ENCODE peak calls at places on chromosome 7, in four cellular contexts. C is GM10248, B is WERI-Rb-1, W is PC-3. G is an unnamed sample.

GRCh38 chr7:46912692-46913091 is 669.2 kb downstream of the TNS3 start:
- DNase-seq in C (no peak), B (no peak), W (no peak), G (no peak)

GRCh38 chr7:157928171-157928794 is 591.5 kb downstream of the DNAJB6 start:
- DNase-seq in C (no peak), B (no peak), W (no peak), G (no peak)

GRCh38 chr7:91164948-91165845 is 99.0 kb upstream of the FZD1 start:
- DNase-seq in C (peak), B (no peak), W (peak), G (peak)

GRCh38 chr7:66939325-66939724 is 18.3 kb downstream of the TMEM248 start:
- DNase-seq in C (no peak), B (no peak), W (no peak), G (no peak)

GRCh38 chr7:142300689-142301088 is 42.8 kb upstream of the PRSS58 start:
- DNase-seq in C (no peak), B (peak), W (peak), G (no peak)

GRCh38 chr7:35003679-35004278 is 33.5 kb downstream of the DPY19L1 start:
- DNase-seq in C (no peak), B (no peak), W (peak), G (no peak)

GRCh38 chr7:142338633-142339501 is 81.0 kb upstream of the PRSS58 start:
- DNase-seq in C (no peak), B (peak), W (peak), G (no peak)

GRCh38 chr7:111744501-111745155 is 182.3 kb upstream of the IMMP2L start:
- DNase-seq in C (no peak), B (no peak), W (peak), G (no peak)

GRCh38 chr7:126426652-126427051 is 826.1 kb downstream of the GRM8 start:
- DNase-seq in C (no peak), B (no peak), W (no peak), G (no peak)

GRCh38 chr7:148698397-148699023 is at the start of gene CUL1:
- DNase-seq in C (peak), B (peak), W (peak), G (peak)

GRCh38 chr7:70134029-70134445 is 535.8 kb downstream of the AUTS2 start:
- DNase-seq in C (no peak), B (no peak), W (no peak), G (no peak)

GRCh38 chr7:23383225-23383624 is 84.1 kb downstream of the MALSU1 start:
- DNase-seq in C (no peak), B (no peak), W (peak), G (no peak)

GRCh38 chr7:51253157-51253556 is 63.5 kb downstream of the COBL start:
- DNase-seq in C (no peak), B (peak), W (peak), G (no peak)
- TF ChIP-seq CTCF in C (no peak), B (peak), W (peak), G (no peak)

DNA sequence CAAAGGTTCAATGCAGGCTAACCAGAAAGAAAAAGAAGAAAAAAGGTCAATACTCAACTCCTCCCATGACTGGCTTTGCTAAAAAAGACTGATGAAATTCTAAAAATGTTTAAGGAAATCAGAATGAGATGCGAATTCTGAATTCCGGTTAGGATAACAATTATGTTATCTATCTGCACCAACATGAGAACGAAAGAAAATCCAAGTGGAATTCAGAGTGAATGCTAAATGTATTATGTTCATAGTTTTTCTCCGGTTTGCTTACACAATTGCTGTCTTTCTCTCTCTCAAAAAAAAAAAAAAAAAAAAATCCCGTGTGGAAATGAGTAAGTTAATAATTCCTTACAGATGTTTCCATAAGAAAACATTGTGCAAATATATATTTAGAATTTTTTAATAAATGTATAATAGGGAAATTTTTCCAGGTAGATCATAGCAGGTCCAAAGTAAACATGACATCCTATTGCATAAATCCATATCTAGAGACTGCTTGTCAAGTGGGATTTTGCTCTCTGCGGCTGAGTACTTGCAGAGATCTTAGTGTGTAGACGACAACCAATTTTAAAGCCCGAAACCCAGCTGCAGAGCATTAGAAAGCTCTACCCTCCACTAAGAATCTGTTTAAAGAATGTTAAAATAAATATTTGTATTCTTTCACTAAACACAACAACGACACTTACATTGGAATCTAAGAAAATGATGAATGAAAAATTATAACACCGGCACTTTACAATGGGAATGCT is 104.0 kb downstream of the JAZF1 start:
- DNase-seq in C (no peak), B (no peak), W (no peak), G (no peak)
- TF ChIP-seq CTCF in C (no peak), B (no peak), W (no peak), G (no peak)

GRCh38 chr7:101235050-101235449 is 2.6 kb downstream of the CLDN15 start:
- DNase-seq in C (no peak), B (peak), W (no peak), G (no peak)
- TF ChIP-seq CTCF in C (peak), B (peak), W (peak), G (no peak)

GRCh38 chr7:93551063-93551895 is 23.2 kb downstream of the CALCR start:
- DNase-seq in C (peak), B (no peak), W (peak), G (no peak)
- TF ChIP-seq CTCF in C (peak), B (peak), W (peak), G (peak)

GRCh38 chr7:33107136-33108066 is 1.8 kb downstream of the RP9 start:
- DNase-seq in C (peak), B (peak), W (peak), G (no peak)
- TF ChIP-seq CTCF in C (peak), B (peak), W (peak), G (peak)

GRCh38 chr7:55571534-55572377 is 546 bp downstream of the VOPP1 start:
- DNase-seq in C (peak), B (peak), W (peak), G (peak)
- TF ChIP-seq CTCF in C (no peak), B (no peak), W (no peak), G (no peak)

GRCh38 chr7:105013818-105014724 is at the start of gene KMT2E:
- DNase-seq in C (peak), B (peak), W (peak), G (peak)
- TF ChIP-seq CTCF in C (no peak), B (no peak), W (no peak), G (no peak)

DNA sequence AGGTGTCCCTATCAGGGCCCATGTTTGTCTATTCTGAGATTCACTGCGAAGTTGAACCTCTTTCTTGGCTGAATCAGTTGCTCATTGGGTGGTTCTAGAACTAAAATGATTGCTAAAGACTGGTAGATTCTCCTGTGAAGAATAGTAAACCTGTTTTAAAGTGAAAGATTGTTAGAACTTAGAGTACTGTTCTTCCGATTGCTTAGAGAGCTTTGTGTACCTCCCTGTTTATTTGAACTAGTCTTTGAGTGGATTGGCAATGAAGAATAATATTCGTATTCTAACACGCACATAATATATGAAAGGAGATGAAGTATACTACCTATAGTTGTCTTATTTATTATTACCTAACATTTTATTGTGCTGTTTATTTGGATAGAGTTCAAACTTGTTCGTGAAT is 124.8 kb upstream of the RPA3 start:
- DNase-seq in C (no peak), B (no peak), W (no peak), G (no peak)
- TF ChIP-seq CTCF in C (no peak), B (no peak), W (no peak), G (no peak)

DNA sequence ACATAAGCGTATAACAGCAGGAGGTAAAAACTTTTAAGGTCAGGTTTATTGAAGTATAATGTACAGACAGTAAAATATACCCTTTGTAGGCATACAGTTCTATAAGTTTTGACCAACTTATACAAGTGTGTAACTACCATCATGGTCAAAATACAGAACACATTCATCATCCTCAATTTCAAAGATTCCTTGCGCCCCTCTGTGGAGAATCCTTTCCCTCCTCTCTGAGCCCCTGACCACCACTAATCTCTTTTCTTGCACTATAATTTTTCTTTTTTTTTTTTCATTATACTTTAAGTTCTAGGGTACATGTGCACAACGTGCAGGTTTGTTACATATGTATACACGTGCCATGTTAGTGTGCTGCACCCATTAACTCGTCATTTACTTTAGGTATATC is 58.1 kb upstream of the CTTNBP2 start:
- DNase-seq in C (no peak), B (no peak), W (no peak), G (no peak)
- TF ChIP-seq CTCF in C (no peak), B (no peak), W (no peak), G (no peak)

DNA sequence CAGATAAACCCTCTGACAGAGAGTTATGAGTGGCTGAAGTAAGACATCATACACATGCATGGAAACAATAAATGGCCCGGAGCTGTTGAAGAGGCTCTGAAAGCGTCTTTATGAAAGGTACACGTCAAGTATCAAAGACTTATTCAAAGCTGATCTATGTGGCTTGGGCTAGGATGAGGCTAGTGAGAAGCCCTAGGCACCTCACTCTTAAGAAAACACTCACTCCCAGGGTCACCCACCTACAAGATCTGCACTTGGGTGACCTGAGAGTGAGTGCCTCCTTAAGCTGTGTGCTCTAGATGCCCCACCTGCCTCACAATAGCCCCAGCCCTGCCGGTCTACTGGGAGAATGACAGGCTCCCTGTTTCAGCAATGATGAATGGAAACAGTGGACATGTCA is 1.1 kb upstream of the GIMAP1 start:
- DNase-seq in C (no peak), B (no peak), W (no peak), G (no peak)
- TF ChIP-seq CTCF in C (no peak), B (no peak), W (no peak), G (no peak)